ENCODE peak calls at places on chromosome 12, in nine cellular contexts. A, U, B, V, W, O, R, M and E are unnamed samples.

GRCh38 chr12:124529595-124530276 is 37.7 kb downstream of the NCOR2 start:
- DNase-seq in A (no peak), U (no peak), B (no peak), V (no peak), W (no peak), O (no peak), R (no peak), M (no peak), E (no peak)

GRCh38 chr12:99619389-99620158 is 28.0 kb upstream of the GARIN6 start:
- DNase-seq in A (no peak), U (no peak), B (peak), V (no peak), W (no peak), O (no peak), R (no peak), M (no peak), E (peak)

GRCh38 chr12:93243689-93244513 is 133.8 kb upstream of the NUDT4 start:
- DNase-seq in A (no peak), U (no peak), B (peak), V (peak), W (no peak), O (peak), R (no peak), M (no peak), E (peak)

GRCh38 chr12:1594045-1594294 is 411 bp downstream of the FBXL14 start:
- DNase-seq in A (peak), U (no peak), B (no peak), V (no peak), W (no peak), O (peak), R (no peak), M (peak), E (no peak)

GRCh38 chr12:27178251-27178650 is 65.8 kb upstream of the STK38L start:
- DNase-seq in A (no peak), U (no peak), B (no peak), V (no peak), W (no peak), O (no peak), R (no peak), M (no peak), E (no peak)

GRCh38 chr12:94242871-94243270 is 94.5 kb downstream of the PLXNC1 start:
- DNase-seq in A (no peak), U (no peak), B (no peak), V (no peak), W (no peak), O (no peak), R (no peak), M (no peak), E (no peak)

GRCh38 chr12:113097716-113098427 is 37.7 kb downstream of the RASAL1 start:
- DNase-seq in A (peak), U (no peak), B (no peak), V (peak), W (no peak), O (peak), R (no peak), M (no peak), E (no peak)

GRCh38 chr12:115941362-115941761 is 336.1 kb downstream of the MED13L start:
- DNase-seq in A (no peak), U (no peak), B (no peak), V (no peak), W (no peak), O (no peak), R (no peak), M (no peak), E (no peak)

GRCh38 chr12:109126781-109127180 is 10.4 kb downstream of the ACACB start:
- DNase-seq in A (no peak), U (no peak), B (no peak), V (no peak), W (no peak), O (no peak), R (no peak), M (no peak), E (no peak)

GRCh38 chr12:12425616-12426015 is 68.7 kb downstream of the BORCS5 start:
- DNase-seq in A (no peak), U (no peak), B (no peak), V (no peak), W (no peak), O (no peak), R (no peak), M (no peak), E (no peak)

GRCh38 chr12:49980501-49981158 is 7.9 kb downstream of the AQP6 start:
- DNase-seq in A (no peak), U (no peak), B (no peak), V (no peak), W (no peak), O (no peak), R (no peak), M (no peak), E (no peak)

GRCh38 chr12:25689996-25690501 is 137.0 kb upstream of the LMNTD1 start:
- DNase-seq in A (peak), U (no peak), B (no peak), V (no peak), W (no peak), O (peak), R (no peak), M (no peak), E (no peak)

GRCh38 chr12:46219892-46220655 is 48.8 kb downstream of the SLC38A1 start:
- DNase-seq in A (no peak), U (peak), B (no peak), V (no peak), W (no peak), O (peak), R (no peak), M (peak), E (no peak)

GRCh38 chr12:131437706-131438210 is 273.1 kb upstream of the SFSWAP start:
- DNase-seq in A (no peak), U (no peak), B (no peak), V (no peak), W (no peak), O (no peak), R (no peak), M (no peak), E (no peak)

GRCh38 chr12:132342828-132343227 is 13.4 kb upstream of the GALNT9 start:
- DNase-seq in A (no peak), U (no peak), B (no peak), V (no peak), W (no peak), O (no peak), R (no peak), M (no peak), E (no peak)

GRCh38 chr12:99915251-99916082 is 69.3 kb downstream of the ANKS1B start:
- DNase-seq in A (no peak), U (no peak), B (no peak), V (no peak), W (no peak), O (no peak), R (no peak), M (no peak), E (no peak)

GRCh38 chr12:72075401-72075800 is 136.8 kb downstream of the TPH2 start:
- DNase-seq in A (no peak), U (no peak), B (no peak), V (no peak), W (no peak), O (no peak), R (no peak), M (no peak), E (no peak)

GRCh38 chr12:66688836-66689439 is 10.1 kb upstream of the GRIP1 start:
- DNase-seq in A (peak), U (peak), B (peak), V (no peak), W (no peak), O (peak), R (no peak), M (no peak), E (no peak)

GRCh38 chr12:25052191-25053020 is 103.5 kb upstream of the BCAT1 start:
- DNase-seq in A (no peak), U (peak), B (peak), V (no peak), W (no peak), O (no peak), R (no peak), M (no peak), E (peak)